ENCODE peak calls at places on chromosomes 4 and X, in nine cellular contexts. R is stomach, K is SK-N-SH, N is activated T-cell treated with anti-CD3 and anti-CD28 coated beads for 48 hours, V is H7, Y is Panc1, H is A549, P is erythroblast, S is H9. O is an unnamed sample.

GRCh38 chr4:52750819-52751348 is 341 bp downstream of the ERVMER34-1 start:
- DNase-seq in R (no peak), Y (no peak), V (peak), H (peak), P (no peak), S (peak), N (no peak), K (no peak), O (no peak)

GRCh38 chrX:3651272-3651671 is 62.2 kb downstream of the PRKX start:
- DNase-seq in S (no peak), N (no peak), V (no peak), K (peak), P (peak), R (no peak), H (peak), Y (no peak), O (no peak)

GRCh38 chrX:13828392-13828791 is 11.5 kb upstream of the GPM6B start:
- DNase-seq in V (no peak), N (no peak), H (no peak), R (no peak), S (no peak), K (no peak), Y (no peak), P (no peak), O (no peak)

GRCh38 chrX:145405012-145405411 is 157.7 kb downstream of the SPANXN1 start:
- DNase-seq in K (peak), V (peak), R (no peak), S (no peak), H (peak), N (no peak), P (peak), Y (peak), O (no peak)

GRCh38 chr4:113435893-113436292 is 325.6 kb downstream of the CAMK2D start:
- DNase-seq in S (peak), P (no peak), R (no peak), Y (no peak), K (no peak), V (peak), N (no peak), H (no peak), O (peak)

GRCh38 chr4:5891563-5892320 is 1.1 kb downstream of the CRMP1 start:
- DNase-seq in V (peak), K (peak), R (no peak), S (no peak), P (no peak), H (no peak), N (no peak), Y (no peak), O (no peak)

GRCh38 chr4:81844717-81845116 is 373.0 kb upstream of the RASGEF1B start:
- DNase-seq in H (peak), S (peak), N (peak), P (peak), V (peak), Y (peak), K (peak), R (peak), O (peak)

GRCh38 chr4:116925900-116926457 is 159.4 kb downstream of the TRAM1L1 start:
- DNase-seq in R (peak), H (no peak), K (peak), S (peak), N (no peak), V (peak), Y (no peak), P (peak), O (no peak)

GRCh38 chr4:1414831-1415680 is 8.8 kb upstream of the NKX1-1 start:
- DNase-seq in V (peak), Y (no peak), P (no peak), N (no peak), K (peak), H (no peak), S (peak), R (peak), O (no peak)

GRCh38 chr4:176261018-176261417 is 8.0 kb downstream of the ASB5 start:
- DNase-seq in S (no peak), R (no peak), V (no peak), H (no peak), K (no peak), N (no peak), Y (no peak), P (no peak), O (no peak)

GRCh38 chr4:155400893-155401292 is 24.1 kb upstream of the MAP9 start:
- DNase-seq in N (no peak), H (no peak), V (no peak), P (no peak), Y (no peak), S (no peak), K (no peak), R (no peak), O (no peak)

GRCh38 chr4:37666625-37667071 is 19.5 kb downstream of the RELL1 start:
- DNase-seq in Y (peak), V (no peak), K (no peak), H (peak), S (no peak), N (no peak), P (no peak), R (peak), O (peak)

GRCh38 chr4:94339779-94340178 is 2.9 kb downstream of the HPGDS start:
- DNase-seq in N (peak), Y (no peak), H (no peak), K (no peak), P (no peak), V (no peak), R (no peak), S (no peak), O (no peak)